ENCODE peak calls at places on chromosomes 5 and 9, in eight cellular contexts. K is HEK293T, B is erythroblast, N is renal cortical epithelial cell, O is NCI-H1417, H is psoas muscle, L is NCI-H446, R is activated T-helper 1 cell treated with Interleukin-2 at 50 U/mL for 16 hours. J is an unnamed sample.

GRCh38 chr5:41980870-41981269 is 55.8 kb downstream of the FBXO4 start:
- DNase-seq in K (no peak), B (no peak), N (no peak), O (no peak), H (no peak), L (no peak), R (no peak), J (no peak)

GRCh38 chr5:73431204-73431851 is 17.2 kb downstream of the FOXD1 start:
- DNase-seq in K (no peak), B (no peak), N (peak), O (no peak), H (no peak), L (no peak), R (no peak), J (no peak)

GRCh38 chr5:155878991-155879575 is 447.9 kb upstream of the SGCD start:
- DNase-seq in K (no peak), B (no peak), N (no peak), O (no peak), H (no peak), L (no peak), R (no peak), J (peak)

GRCh38 chr5:137615171-137615775 is 116.1 kb upstream of the SPOCK1 start:
- DNase-seq in K (no peak), B (no peak), N (no peak), O (no peak), H (no peak), L (no peak), R (no peak), J (no peak)

GRCh38 chr5:135092476-135092875 is 58.4 kb upstream of the PITX1 start:
- DNase-seq in K (no peak), B (no peak), N (no peak), O (no peak), H (no peak), L (no peak), R (no peak), J (no peak)

GRCh38 chr5:55234171-55234700 is 828 bp upstream of the CCNO start:
- DNase-seq in K (peak), B (peak), N (peak), O (peak), H (no peak), L (no peak), R (no peak), J (no peak)

GRCh38 chr9:137458194-137459146 is 664 bp downstream of the NSMF start:
- DNase-seq in K (no peak), B (peak), N (no peak), O (peak), H (peak), L (peak), R (no peak), J (peak)

GRCh38 chr5:77431286-77431685 is 60.8 kb downstream of the WDR41 start:
- DNase-seq in K (no peak), B (no peak), N (no peak), O (no peak), H (no peak), L (no peak), R (no peak), J (no peak)

GRCh38 chr9:107351382-107352045 is 68.4 kb downstream of the RAD23B start:
- DNase-seq in K (no peak), B (no peak), N (peak), O (no peak), H (no peak), L (no peak), R (no peak), J (no peak)

GRCh38 chr9:92762781-92763708 is 1.6 kb downstream of the BICD2 start:
- DNase-seq in K (no peak), B (peak), N (no peak), O (no peak), H (no peak), L (no peak), R (no peak), J (no peak)

GRCh38 chr5:773517-774264 is 10.8 kb downstream of the ZDHHC11B start:
- DNase-seq in K (no peak), B (no peak), N (no peak), O (no peak), H (no peak), L (no peak), R (no peak), J (no peak)

GRCh38 chr9:137834846-137835546 is 42.6 kb upstream of the CACNA1B start:
- DNase-seq in K (no peak), B (no peak), N (no peak), O (no peak), H (no peak), L (no peak), R (no peak), J (no peak)

GRCh38 chr5:100424787-100425186 is 110.4 kb upstream of the FAM174A start:
- DNase-seq in K (no peak), B (no peak), N (no peak), O (no peak), H (no peak), L (no peak), R (no peak), J (no peak)

GRCh38 chr9:72800326-72800994 is 152.4 kb downstream of the ALDH1A1 start:
- DNase-seq in K (no peak), B (no peak), N (no peak), O (no peak), H (no peak), L (no peak), R (no peak), J (no peak)

GRCh38 chr5:149210229-149210628 is 61.4 kb upstream of the AFAP1L1 start:
- DNase-seq in K (no peak), B (no peak), N (no peak), O (no peak), H (no peak), L (no peak), R (no peak), J (no peak)

GRCh38 chr9:137875846-137876245 is 1.7 kb upstream of the CACNA1B start:
- DNase-seq in K (no peak), B (no peak), N (no peak), O (no peak), H (no peak), L (no peak), R (no peak), J (no peak)

GRCh38 chr5:141883184-141883947 is 5.2 kb upstream of the PCDH1 start:
- DNase-seq in K (peak), B (peak), N (no peak), O (no peak), H (peak), L (no peak), R (no peak), J (peak)

GRCh38 chr5:141951341-141951781 is 6.6 kb downstream of the PCDH12 start:
- DNase-seq in K (peak), B (no peak), N (no peak), O (no peak), H (no peak), L (no peak), R (no peak), J (no peak)

GRCh38 chr9:124443625-124444024 is 6.6 kb upstream of the ADGRD2 start:
- DNase-seq in K (no peak), B (no peak), N (no peak), O (no peak), H (no peak), L (no peak), R (no peak), J (no peak)

GRCh38 chr5:136051486-136052220 is 22.9 kb downstream of the TGFBI start:
- DNase-seq in K (no peak), B (no peak), N (no peak), O (no peak), H (no peak), L (no peak), R (no peak), J (no peak)

GRCh38 chr9:32472344-32472743 is 53.7 kb downstream of the RIGI start:
- DNase-seq in K (no peak), B (no peak), N (no peak), O (no peak), H (no peak), L (no peak), R (no peak), J (no peak)

GRCh38 chr9:128104171-128104618 is 23.3 kb downstream of the PTGES2 start:
- DNase-seq in K (no peak), B (no peak), N (peak), O (peak), H (peak), L (no peak), R (no peak), J (no peak)

GRCh38 chr9:128254855-128255759 is 20.7 kb downstream of the GOLGA2 start:
- DNase-seq in K (peak), B (peak), N (no peak), O (no peak), H (peak), L (no peak), R (peak), J (peak)

GRCh38 chr5:37132646-37133045 is 116.5 kb downstream of the CPLANE1 start:
- DNase-seq in K (no peak), B (no peak), N (no peak), O (no peak), H (no peak), L (no peak), R (no peak), J (no peak)

GRCh38 chr5:56637321-56637920 is 177.9 kb upstream of the MAP3K1 start:
- DNase-seq in K (no peak), B (no peak), N (peak), O (no peak), H (no peak), L (no peak), R (no peak), J (no peak)

GRCh38 chr5:6419340-6419852 is 29.3 kb upstream of the UBE2QL1 start:
- DNase-seq in K (no peak), B (no peak), N (no peak), O (peak), H (no peak), L (no peak), R (no peak), J (no peak)

GRCh38 chr9:136439550-136440408 is at the start of gene INPP5E:
- DNase-seq in K (peak), B (peak), N (no peak), O (peak), H (peak), L (no peak), R (peak), J (peak)

GRCh38 chr5:178331491-178331981 is 98.9 kb upstream of the PHYKPL start:
- DNase-seq in K (no peak), B (no peak), N (no peak), O (no peak), H (peak), L (no peak), R (no peak), J (peak)

GRCh38 chr9:87868635-87869034 is 14.0 kb upstream of the SPATA31E1 start:
- DNase-seq in K (no peak), B (no peak), N (no peak), O (no peak), H (no peak), L (no peak), R (no peak), J (no peak)

GRCh38 chr5:180155331-180155881 is 53.6 kb downstream of the RASGEF1C start:
- DNase-seq in K (no peak), B (no peak), N (no peak), O (no peak), H (no peak), L (no peak), R (no peak), J (peak)

GRCh38 chr5:4866817-4867216 is 273.3 kb upstream of the ADAMTS16 start:
- DNase-seq in K (no peak), B (no peak), N (no peak), O (no peak), H (no peak), L (no peak), R (no peak), J (no peak)

GRCh38 chr5:100479079-100479688 is 56.0 kb upstream of the FAM174A start:
- DNase-seq in K (peak), B (peak), N (peak), O (peak), H (no peak), L (no peak), R (no peak), J (no peak)

GRCh38 chr5:159826351-159827222 is 89.7 kb upstream of the ADRA1B start:
- DNase-seq in K (no peak), B (no peak), N (peak), O (no peak), H (peak), L (no peak), R (no peak), J (no peak)

GRCh38 chr5:178463321-178464155 is 126.7 kb downstream of the COL23A1 start:
- DNase-seq in K (no peak), B (no peak), N (no peak), O (no peak), H (no peak), L (no peak), R (no peak), J (no peak)

GRCh38 chr5:138654281-138654867 is 79.2 kb upstream of the HSPA9 start:
- DNase-seq in K (no peak), B (no peak), N (peak), O (no peak), H (no peak), L (no peak), R (peak), J (no peak)

GRCh38 chr9:98900244-98900643 is 43.5 kb upstream of the COL15A1 start:
- DNase-seq in K (no peak), B (no peak), N (no peak), O (no peak), H (no peak), L (no peak), R (no peak), J (no peak)

GRCh38 chr9:121768416-121769015 is 117.1 kb downstream of the DAB2IP start:
- DNase-seq in K (no peak), B (no peak), N (no peak), O (no peak), H (no peak), L (no peak), R (no peak), J (no peak)

GRCh38 chr9:26537211-26537610 is 355.4 kb downstream of the CAAP1 start:
- DNase-seq in K (no peak), B (no peak), N (no peak), O (no peak), H (no peak), L (no peak), R (no peak), J (no peak)

GRCh38 chr5:173643964-173644363 is 27.5 kb upstream of the BOD1 start:
- DNase-seq in K (no peak), B (peak), N (peak), O (peak), H (no peak), L (no peak), R (no peak), J (peak)

J was measured in anterior cingulate cortex.